ENCODE peak calls at places on chromosomes 3 and 15, in eight cellular contexts. One of them, this sample, is unnamed.

GRCh38 chr15:68598171-68599152 is 19.7 kb downstream of the CORO2B start:
- DNase-seq in lung: no peak
- DNase-seq in endodermal cell: no peak
- DNase-seq in left lung: no peak
- DNase-seq in sigmoid colon: no peak
- DNase-seq in left ventricle myocardium inferior: peak; percentile 27
- DNase-seq in CD8-positive, alpha-beta memory T cell: no peak
- DNase-seq in transverse colon: no peak
- DNase-seq in this sample: no peak

GRCh38 chr15:76312540-76313174 is 1.4 kb upstream of the ETFA start:
- DNase-seq in lung: no peak
- DNase-seq in endodermal cell: no peak
- DNase-seq in left lung: no peak
- DNase-seq in sigmoid colon: no peak
- DNase-seq in left ventricle myocardium inferior: no peak
- DNase-seq in CD8-positive, alpha-beta memory T cell: no peak
- DNase-seq in transverse colon: no peak
- DNase-seq in this sample: no peak

GRCh38 chr15:48861813-48862431 is 16.0 kb upstream of the EID1 start:
- DNase-seq in lung: no peak
- DNase-seq in endodermal cell: no peak
- DNase-seq in left lung: no peak
- DNase-seq in sigmoid colon: no peak
- DNase-seq in left ventricle myocardium inferior: no peak
- DNase-seq in CD8-positive, alpha-beta memory T cell: peak; percentile 3
- DNase-seq in transverse colon: peak; percentile 8
- DNase-seq in this sample: no peak

GRCh38 chr3:43213631-43214030 is 72.7 kb upstream of the SNRK start:
- DNase-seq in lung: no peak
- DNase-seq in endodermal cell: no peak
- DNase-seq in left lung: no peak
- DNase-seq in sigmoid colon: no peak
- DNase-seq in left ventricle myocardium inferior: no peak
- DNase-seq in CD8-positive, alpha-beta memory T cell: no peak
- DNase-seq in transverse colon: no peak
- DNase-seq in this sample: no peak

GRCh38 chr3:48012659-48013058 is 3.6 kb downstream of the MAP4 start:
- DNase-seq in lung: no peak
- DNase-seq in endodermal cell: no peak
- DNase-seq in left lung: no peak
- DNase-seq in sigmoid colon: no peak
- DNase-seq in left ventricle myocardium inferior: no peak
- DNase-seq in CD8-positive, alpha-beta memory T cell: no peak
- DNase-seq in transverse colon: no peak
- DNase-seq in this sample: no peak

GRCh38 chr3:13475871-13476590 is 4.1 kb upstream of the HDAC11 start:
- DNase-seq in lung: no peak
- DNase-seq in endodermal cell: no peak
- DNase-seq in left lung: no peak
- DNase-seq in sigmoid colon: no peak
- DNase-seq in left ventricle myocardium inferior: no peak
- DNase-seq in CD8-positive, alpha-beta memory T cell: no peak
- DNase-seq in transverse colon: no peak
- DNase-seq in this sample: no peak

GRCh38 chr3:182284793-182285192 is 508.5 kb upstream of the ATP11B start:
- DNase-seq in lung: no peak
- DNase-seq in endodermal cell: peak; percentile 84
- DNase-seq in left lung: no peak
- DNase-seq in sigmoid colon: no peak
- DNase-seq in left ventricle myocardium inferior: no peak
- DNase-seq in CD8-positive, alpha-beta memory T cell: no peak
- DNase-seq in transverse colon: no peak
- DNase-seq in this sample: no peak

GRCh38 chr15:44101286-44101685 is 93.8 kb downstream of the FRMD5 start:
- DNase-seq in lung: no peak
- DNase-seq in endodermal cell: no peak
- DNase-seq in left lung: no peak
- DNase-seq in sigmoid colon: no peak
- DNase-seq in left ventricle myocardium inferior: no peak
- DNase-seq in CD8-positive, alpha-beta memory T cell: no peak
- DNase-seq in transverse colon: no peak
- DNase-seq in this sample: no peak

GRCh38 chr3:55826731-55827496 is 339.8 kb upstream of the WNT5A start:
- DNase-seq in lung: no peak
- DNase-seq in endodermal cell: no peak
- DNase-seq in left lung: no peak
- DNase-seq in sigmoid colon: no peak
- DNase-seq in left ventricle myocardium inferior: no peak
- DNase-seq in CD8-positive, alpha-beta memory T cell: no peak
- DNase-seq in transverse colon: no peak
- DNase-seq in this sample: no peak

GRCh38 chr15:65083262-65083701 is 6.7 kb downstream of the KBTBD13 start:
- DNase-seq in lung: no peak
- DNase-seq in endodermal cell: peak; percentile 82
- DNase-seq in left lung: no peak
- DNase-seq in sigmoid colon: peak; percentile 83
- DNase-seq in left ventricle myocardium inferior: no peak
- DNase-seq in CD8-positive, alpha-beta memory T cell: no peak
- DNase-seq in transverse colon: no peak
- DNase-seq in this sample: no peak

GRCh38 chr15:56879502-56879901 is 38.9 kb upstream of the TCF12 start:
- DNase-seq in lung: no peak
- DNase-seq in endodermal cell: no peak
- DNase-seq in left lung: no peak
- DNase-seq in sigmoid colon: no peak
- DNase-seq in left ventricle myocardium inferior: no peak
- DNase-seq in CD8-positive, alpha-beta memory T cell: no peak
- DNase-seq in transverse colon: no peak
- DNase-seq in this sample: no peak

GRCh38 chr15:56871867-56872266 is 46.6 kb upstream of the TCF12 start:
- DNase-seq in lung: no peak
- DNase-seq in endodermal cell: no peak
- DNase-seq in left lung: no peak
- DNase-seq in sigmoid colon: no peak
- DNase-seq in left ventricle myocardium inferior: no peak
- DNase-seq in CD8-positive, alpha-beta memory T cell: no peak
- DNase-seq in transverse colon: no peak
- DNase-seq in this sample: no peak

GRCh38 chr15:56883088-56883487 is 35.4 kb upstream of the TCF12 start:
- DNase-seq in lung: no peak
- DNase-seq in endodermal cell: no peak
- DNase-seq in left lung: no peak
- DNase-seq in sigmoid colon: no peak
- DNase-seq in left ventricle myocardium inferior: no peak
- DNase-seq in CD8-positive, alpha-beta memory T cell: no peak
- DNase-seq in transverse colon: no peak
- DNase-seq in this sample: no peak

DNA sequence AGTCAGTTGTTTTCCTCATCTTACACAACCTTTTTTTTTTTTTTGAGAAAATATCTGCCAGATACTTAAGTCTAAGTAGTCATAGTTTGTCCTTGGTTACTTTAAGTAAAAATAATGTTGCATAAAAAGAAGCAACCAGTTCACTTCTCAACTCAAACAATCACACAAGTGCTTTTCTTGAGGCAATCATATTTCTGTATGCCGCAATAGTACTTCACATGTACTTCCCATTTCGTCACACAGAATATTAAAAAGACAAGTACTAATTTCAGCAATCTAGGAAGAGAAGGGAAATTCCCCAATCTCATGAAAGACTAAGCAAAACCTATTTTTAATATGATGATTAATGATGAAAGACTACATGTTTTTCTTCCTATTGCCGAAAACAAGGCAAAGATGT is 40.9 kb upstream of the TCF12 start:
- DNase-seq in lung: no peak
- DNase-seq in endodermal cell: no peak
- DNase-seq in left lung: no peak
- DNase-seq in sigmoid colon: no peak
- DNase-seq in left ventricle myocardium inferior: no peak
- DNase-seq in CD8-positive, alpha-beta memory T cell: no peak
- DNase-seq in transverse colon: no peak
- DNase-seq in this sample: no peak
- H3K4me1 ChIP-seq in lung: no peaks in the 10 kb centered on the region
- H3K4me1 ChIP-seq in endodermal cell: no peaks in the 10 kb centered on the region
- H3K4me1 ChIP-seq in left lung: peaks cover 13% of the 10 kb centered on the region
- H3K4me1 ChIP-seq in sigmoid colon: no peaks in the 10 kb centered on the region
- H3K4me1 ChIP-seq in left ventricle myocardium inferior: no peaks in the 10 kb centered on the region
- H3K4me1 ChIP-seq in CD8-positive, alpha-beta memory T cell: no peaks in the 10 kb centered on the region
- H3K4me1 ChIP-seq in transverse colon: peaks cover 5% of the 10 kb centered on the region
- H3K4me1 ChIP-seq in this sample: no peaks in the 10 kb centered on the region

DNA sequence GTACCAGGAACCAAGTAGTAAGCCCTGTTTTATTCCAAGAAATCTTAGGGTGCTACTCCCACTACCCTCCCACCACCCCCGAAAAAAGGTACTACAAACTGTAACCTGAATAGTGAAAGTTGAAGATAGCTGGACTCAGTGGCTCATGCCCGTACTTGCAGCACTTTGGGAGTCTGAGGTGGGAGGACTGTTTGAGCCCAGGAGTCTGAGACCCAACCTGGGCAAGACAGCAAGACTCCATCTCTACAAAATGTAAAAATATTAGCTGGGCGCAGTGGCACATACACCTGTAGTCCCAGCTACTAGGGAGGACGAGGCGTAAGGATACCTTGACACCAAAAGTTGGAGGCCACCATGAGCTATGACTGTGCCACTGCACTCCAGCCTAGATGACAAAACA is 7.9 kb downstream of the RHOA start:
- DNase-seq in lung: no peak
- DNase-seq in endodermal cell: no peak
- DNase-seq in left lung: no peak
- DNase-seq in sigmoid colon: no peak
- DNase-seq in left ventricle myocardium inferior: no peak
- DNase-seq in CD8-positive, alpha-beta memory T cell: no peak
- DNase-seq in transverse colon: no peak
- DNase-seq in this sample: no peak
- H3K4me1 ChIP-seq in lung: peaks cover 20% of the 10 kb centered on the region
- H3K4me1 ChIP-seq in endodermal cell: no peaks in the 10 kb centered on the region
- H3K4me1 ChIP-seq in left lung: peaks cover 97% of the 10 kb centered on the region
- H3K4me1 ChIP-seq in sigmoid colon: peaks cover 57% of the 10 kb centered on the region
- H3K4me1 ChIP-seq in left ventricle myocardium inferior: peaks cover 96% of the 10 kb centered on the region
- H3K4me1 ChIP-seq in CD8-positive, alpha-beta memory T cell: peaks cover 56% of the 10 kb centered on the region
- H3K4me1 ChIP-seq in transverse colon: peaks cover 90% of the 10 kb centered on the region
- H3K4me1 ChIP-seq in this sample: peaks cover 91% of the 10 kb centered on the region

GRCh38 chr3:177105623-177106022 is 91.7 kb downstream of the TBL1XR1 start:
- DNase-seq in lung: no peak
- DNase-seq in endodermal cell: peak; percentile 43
- DNase-seq in left lung: no peak
- DNase-seq in sigmoid colon: no peak
- DNase-seq in left ventricle myocardium inferior: no peak
- DNase-seq in CD8-positive, alpha-beta memory T cell: no peak
- DNase-seq in transverse colon: no peak
- DNase-seq in this sample: no peak
- H3K4me1 ChIP-seq in lung: peaks cover 6% of the 10 kb centered on the region
- H3K4me1 ChIP-seq in endodermal cell: peaks cover 21% of the 10 kb centered on the region
- H3K4me1 ChIP-seq in left lung: peaks cover 73% of the 10 kb centered on the region
- H3K4me1 ChIP-seq in sigmoid colon: peaks cover 31% of the 10 kb centered on the region
- H3K4me1 ChIP-seq in left ventricle myocardium inferior: peaks cover 92% of the 10 kb centered on the region
- H3K4me1 ChIP-seq in CD8-positive, alpha-beta memory T cell: peaks cover 54% of the 10 kb centered on the region
- H3K4me1 ChIP-seq in transverse colon: peaks cover 71% of the 10 kb centered on the region
- H3K4me1 ChIP-seq in this sample: peaks cover 18% of the 10 kb centered on the region

GRCh38 chr15:78880242-78880533 is 7.5 kb downstream of the MORF4L1 start:
- DNase-seq in lung: no peak
- DNase-seq in endodermal cell: no peak
- DNase-seq in left lung: no peak
- DNase-seq in sigmoid colon: no peak
- DNase-seq in left ventricle myocardium inferior: no peak
- DNase-seq in CD8-positive, alpha-beta memory T cell: no peak
- DNase-seq in transverse colon: no peak
- DNase-seq in this sample: no peak

GRCh38 chr15:78879517-78880241 is 7.0 kb downstream of the MORF4L1 start:
- DNase-seq in lung: no peak
- DNase-seq in endodermal cell: no peak
- DNase-seq in left lung: no peak
- DNase-seq in sigmoid colon: no peak
- DNase-seq in left ventricle myocardium inferior: no peak
- DNase-seq in CD8-positive, alpha-beta memory T cell: no peak
- DNase-seq in transverse colon: no peak
- DNase-seq in this sample: no peak

GRCh38 chr15:78875107-78875914 is 2.6 kb downstream of the MORF4L1 start:
- DNase-seq in lung: no peak
- DNase-seq in endodermal cell: peak; percentile 54
- DNase-seq in left lung: no peak
- DNase-seq in sigmoid colon: no peak
- DNase-seq in left ventricle myocardium inferior: no peak
- DNase-seq in CD8-positive, alpha-beta memory T cell: no peak
- DNase-seq in transverse colon: no peak
- DNase-seq in this sample: no peak

GRCh38 chr15:78880828-78881227 is 8.1 kb downstream of the MORF4L1 start:
- DNase-seq in lung: no peak
- DNase-seq in endodermal cell: no peak
- DNase-seq in left lung: no peak
- DNase-seq in sigmoid colon: no peak
- DNase-seq in left ventricle myocardium inferior: no peak
- DNase-seq in CD8-positive, alpha-beta memory T cell: no peak
- DNase-seq in transverse colon: no peak
- DNase-seq in this sample: no peak

DNA sequence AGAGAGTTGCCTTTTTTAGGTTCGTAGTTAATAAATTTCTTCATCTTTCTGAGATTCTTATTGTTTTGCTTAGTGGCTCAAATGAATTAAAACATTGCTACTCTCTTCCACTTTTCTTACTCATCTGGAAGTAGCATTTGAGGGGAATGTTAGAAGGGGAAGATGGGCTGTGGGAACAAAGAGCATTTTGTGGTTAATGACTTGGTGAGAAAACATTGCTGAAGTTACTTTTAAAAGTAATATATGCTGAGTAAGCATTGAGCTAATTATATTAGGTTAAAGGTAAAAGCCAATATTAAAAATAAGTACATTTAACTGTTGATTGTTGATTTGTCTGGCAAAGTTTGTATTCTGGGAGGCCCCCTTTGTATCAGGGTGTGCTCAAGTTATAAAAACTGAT is 5.7 kb downstream of the MORF4L1 start:
- DNase-seq in lung: no peak
- DNase-seq in endodermal cell: no peak
- DNase-seq in left lung: no peak
- DNase-seq in sigmoid colon: no peak
- DNase-seq in left ventricle myocardium inferior: no peak
- DNase-seq in CD8-positive, alpha-beta memory T cell: no peak
- DNase-seq in transverse colon: no peak
- DNase-seq in this sample: no peak
- H3K4me1 ChIP-seq in lung: peaks cover 7% of the 10 kb centered on the region
- H3K4me1 ChIP-seq in endodermal cell: peaks cover 11% of the 10 kb centered on the region
- H3K4me1 ChIP-seq in left lung: peaks cover 83% of the 10 kb centered on the region
- H3K4me1 ChIP-seq in sigmoid colon: peaks cover 61% of the 10 kb centered on the region
- H3K4me1 ChIP-seq in left ventricle myocardium inferior: peaks cover 98% of the 10 kb centered on the region
- H3K4me1 ChIP-seq in CD8-positive, alpha-beta memory T cell: peaks cover 87% of the 10 kb centered on the region
- H3K4me1 ChIP-seq in transverse colon: peaks cover 78% of the 10 kb centered on the region
- H3K4me1 ChIP-seq in this sample: peaks cover 46% of the 10 kb centered on the region

DNA sequence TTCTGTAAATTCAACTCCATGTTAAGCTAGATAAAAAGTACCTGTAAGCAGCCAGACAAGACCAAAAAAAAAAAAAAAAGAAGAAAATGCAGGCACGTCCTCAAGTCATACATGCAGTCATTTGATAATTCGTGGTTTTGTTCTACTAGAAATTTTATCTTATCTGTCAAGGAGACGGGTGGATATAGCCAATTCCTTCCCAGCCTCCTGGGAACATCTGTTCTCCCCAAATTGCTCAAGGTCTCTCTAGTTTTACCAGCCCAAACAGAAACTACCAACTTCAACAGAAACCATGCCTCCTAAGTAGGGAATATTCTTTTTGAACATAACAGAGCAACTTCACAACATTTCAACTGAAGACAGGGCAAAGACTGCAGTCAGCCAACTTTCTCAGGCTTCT is 19.5 kb downstream of the RYK start:
- DNase-seq in lung: no peak
- DNase-seq in endodermal cell: no peak
- DNase-seq in left lung: no peak
- DNase-seq in sigmoid colon: no peak
- DNase-seq in left ventricle myocardium inferior: no peak
- DNase-seq in CD8-positive, alpha-beta memory T cell: no peak
- DNase-seq in transverse colon: no peak
- DNase-seq in this sample: no peak
- H3K4me1 ChIP-seq in lung: no peaks in the 10 kb centered on the region
- H3K4me1 ChIP-seq in endodermal cell: no peaks in the 10 kb centered on the region
- H3K4me1 ChIP-seq in left lung: peaks cover 22% of the 10 kb centered on the region
- H3K4me1 ChIP-seq in sigmoid colon: peaks cover 27% of the 10 kb centered on the region
- H3K4me1 ChIP-seq in left ventricle myocardium inferior: peaks cover 71% of the 10 kb centered on the region
- H3K4me1 ChIP-seq in CD8-positive, alpha-beta memory T cell: peaks cover 28% of the 10 kb centered on the region
- H3K4me1 ChIP-seq in transverse colon: peaks cover 40% of the 10 kb centered on the region
- H3K4me1 ChIP-seq in this sample: peaks cover 18% of the 10 kb centered on the region